ENCODE peak calls at places on chromosome 21, in nine cellular contexts. One of them, this sample, is unnamed.
A peak's percentile ranks its signal among the peaks of the same experiment; 100 is the strongest.

GRCh38 chr21:37219766-37220432 is 47.2 kb downstream of the VPS26C start:
- DNase-seq in upper lobe of right lung: no peak
- DNase-seq in esophagus muscularis mucosa: no peak
- DNase-seq in uterus: no peak
- DNase-seq in BE2C: no peak
- DNase-seq in heart right ventricle: no peak
- DNase-seq in colonic mucosa: no peak
- DNase-seq in SJSA1: no peak
- DNase-seq in adrenal gland: no peak
- DNase-seq in this sample: no peak

GRCh38 chr21:23452384-23453083 is 2154.7 kb downstream of the MRPL39 start:
- DNase-seq in esophagus muscularis mucosa: no peak
- DNase-seq in upper lobe of right lung: peak; percentile 50
- DNase-seq in uterus: no peak
- DNase-seq in heart right ventricle: no peak
- DNase-seq in adrenal gland: peak; percentile 23
- DNase-seq in colonic mucosa: no peak
- DNase-seq in BE2C: peak; percentile 94
- DNase-seq in SJSA1: no peak
- DNase-seq in this sample: peak; percentile 52

GRCh38 chr21:27190601-27191000 is 223.7 kb upstream of the ADAMTS5 start:
- DNase-seq in heart right ventricle: no peak
- DNase-seq in uterus: no peak
- DNase-seq in adrenal gland: no peak
- DNase-seq in SJSA1: no peak
- DNase-seq in esophagus muscularis mucosa: no peak
- DNase-seq in upper lobe of right lung: no peak
- DNase-seq in BE2C: peak; percentile 43
- DNase-seq in colonic mucosa: no peak
- DNase-seq in this sample: no peak

GRCh38 chr21:42161957-42162681 is 56.8 kb upstream of the ABCG1 start:
- DNase-seq in adrenal gland: no peak
- DNase-seq in uterus: no peak
- DNase-seq in heart right ventricle: no peak
- DNase-seq in colonic mucosa: no peak
- DNase-seq in SJSA1: no peak
- DNase-seq in upper lobe of right lung: peak; percentile 54
- DNase-seq in BE2C: no peak
- DNase-seq in esophagus muscularis mucosa: no peak
- DNase-seq in this sample: no peak

GRCh38 chr21:31714741-31715365 is 17.1 kb downstream of the SCAF4 start:
- DNase-seq in uterus: no peak
- DNase-seq in BE2C: no peak
- DNase-seq in heart right ventricle: no peak
- DNase-seq in esophagus muscularis mucosa: no peak
- DNase-seq in colonic mucosa: no peak
- DNase-seq in SJSA1: no peak
- DNase-seq in upper lobe of right lung: no peak
- DNase-seq in adrenal gland: no peak
- DNase-seq in this sample: no peak

GRCh38 chr21:31607791-31608190 is 51.7 kb upstream of the SOD1 start:
- DNase-seq in uterus: no peak
- DNase-seq in esophagus muscularis mucosa: no peak
- DNase-seq in upper lobe of right lung: no peak
- DNase-seq in heart right ventricle: no peak
- DNase-seq in adrenal gland: no peak
- DNase-seq in SJSA1: no peak
- DNase-seq in BE2C: no peak
- DNase-seq in colonic mucosa: no peak
- DNase-seq in this sample: no peak

GRCh38 chr21:46121286-46122221 is 23.6 kb downstream of the COL6A2 start:
- DNase-seq in upper lobe of right lung: peak; percentile 58
- DNase-seq in SJSA1: no peak
- DNase-seq in colonic mucosa: no peak
- DNase-seq in BE2C: peak; percentile 6
- DNase-seq in adrenal gland: no peak
- DNase-seq in uterus: peak; percentile 17
- DNase-seq in esophagus muscularis mucosa: no peak
- DNase-seq in heart right ventricle: peak; percentile 13
- DNase-seq in this sample: no peak

GRCh38 chr21:41858466-41859296 is 20.5 kb downstream of the PRDM15 start:
- DNase-seq in BE2C: no peak
- DNase-seq in colonic mucosa: no peak
- DNase-seq in heart right ventricle: no peak
- DNase-seq in esophagus muscularis mucosa: no peak
- DNase-seq in SJSA1: no peak
- DNase-seq in upper lobe of right lung: peak; percentile 56
- DNase-seq in uterus: no peak
- DNase-seq in adrenal gland: no peak
- DNase-seq in this sample: no peak

GRCh38 chr21:34986561-34987533 is 62.3 kb downstream of the RUNX1 start:
- DNase-seq in SJSA1: peak; percentile 64
- DNase-seq in heart right ventricle: no peak
- DNase-seq in adrenal gland: no peak
- DNase-seq in upper lobe of right lung: no peak
- DNase-seq in colonic mucosa: no peak
- DNase-seq in uterus: no peak
- DNase-seq in esophagus muscularis mucosa: no peak
- DNase-seq in BE2C: no peak
- DNase-seq in this sample: no peak
- H3K4me1 ChIP-seq in SJSA1: peaks cover 71% of the 10 kb centered on the region
- H3K4me1 ChIP-seq in heart right ventricle: no peaks in the 10 kb centered on the region
- H3K4me1 ChIP-seq in adrenal gland: no peaks in the 10 kb centered on the region
- H3K4me1 ChIP-seq in upper lobe of right lung: no peaks in the 10 kb centered on the region
- H3K4me1 ChIP-seq in colonic mucosa: no peaks in the 10 kb centered on the region
- H3K4me1 ChIP-seq in uterus: no peaks in the 10 kb centered on the region
- H3K4me1 ChIP-seq in esophagus muscularis mucosa: no peaks in the 10 kb centered on the region
- H3K4me1 ChIP-seq in BE2C: no peaks in the 10 kb centered on the region
- H3K4me1 ChIP-seq in this sample: no peaks in the 10 kb centered on the region

GRCh38 chr21:44010429-44010828 is 1.7 kb upstream of the TRAPPC10 start:
- DNase-seq in uterus: no peak
- DNase-seq in SJSA1: no peak
- DNase-seq in heart right ventricle: no peak
- DNase-seq in adrenal gland: no peak
- DNase-seq in BE2C: no peak
- DNase-seq in colonic mucosa: no peak
- DNase-seq in upper lobe of right lung: no peak
- DNase-seq in esophagus muscularis mucosa: no peak
- DNase-seq in this sample: no peak

GRCh38 chr21:44011123-44011773 is 861 bp upstream of the TRAPPC10 start:
- DNase-seq in esophagus muscularis mucosa: no peak
- DNase-seq in SJSA1: no peak
- DNase-seq in adrenal gland: no peak
- DNase-seq in BE2C: no peak
- DNase-seq in colonic mucosa: no peak
- DNase-seq in uterus: peak; percentile 42
- DNase-seq in heart right ventricle: no peak
- DNase-seq in upper lobe of right lung: no peak
- DNase-seq in this sample: no peak

GRCh38 chr21:44013380-44014088 is 1.4 kb downstream of the TRAPPC10 start:
- DNase-seq in colonic mucosa: peak; percentile 34
- DNase-seq in BE2C: peak; percentile 62
- DNase-seq in adrenal gland: peak; percentile 14
- DNase-seq in heart right ventricle: no peak
- DNase-seq in uterus: no peak
- DNase-seq in upper lobe of right lung: no peak
- DNase-seq in esophagus muscularis mucosa: no peak
- DNase-seq in SJSA1: peak; percentile 10
- DNase-seq in this sample: no peak

GRCh38 chr21:44012474-44013379 is 618 bp downstream of the TRAPPC10 start:
- DNase-seq in colonic mucosa: peak; percentile 85
- DNase-seq in adrenal gland: peak; percentile 64
- DNase-seq in SJSA1: peak; percentile 41
- DNase-seq in upper lobe of right lung: peak; percentile 90
- DNase-seq in esophagus muscularis mucosa: no peak
- DNase-seq in heart right ventricle: peak; percentile 73
- DNase-seq in BE2C: peak; percentile 63
- DNase-seq in uterus: peak; percentile 41
- DNase-seq in this sample: peak; percentile 56

DNA sequence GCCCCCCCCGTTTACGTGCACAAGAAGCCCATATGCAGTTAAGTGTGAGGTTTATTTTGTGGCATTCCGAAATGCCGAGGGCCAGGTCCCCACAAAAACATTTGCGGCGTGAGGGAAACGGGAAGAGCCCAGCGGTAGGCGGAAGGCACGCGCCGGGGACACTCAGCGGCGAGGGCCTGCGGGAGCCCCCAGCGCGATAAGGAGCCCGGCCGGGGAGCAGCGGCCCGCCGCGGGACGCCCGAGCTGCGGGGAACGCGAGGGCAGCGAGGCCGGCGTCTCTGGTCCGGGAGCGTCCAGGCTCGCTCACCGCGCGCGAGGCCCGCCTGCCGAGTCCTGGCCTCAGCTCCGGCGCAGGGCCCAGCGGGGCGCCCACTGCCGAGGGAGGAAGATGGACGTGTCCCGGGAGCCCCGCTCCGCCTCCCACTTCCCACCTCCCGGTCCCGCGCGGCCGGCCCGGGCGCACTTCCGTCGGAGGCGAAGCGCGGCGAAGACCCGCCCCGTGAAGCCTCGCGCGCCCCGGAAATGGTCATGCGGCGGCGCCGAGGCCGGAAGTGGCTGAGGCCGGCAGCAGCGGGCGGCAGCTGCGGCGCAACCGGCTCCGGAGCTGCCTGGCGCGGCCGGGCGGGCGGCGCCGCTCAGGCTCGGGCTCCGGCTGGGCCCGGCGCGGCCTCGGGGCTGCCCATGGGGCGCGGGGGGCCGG is at the start of gene TRAPPC10:
- DNase-seq in BE2C: peak; percentile 89
- DNase-seq in adrenal gland: peak; percentile 86
- DNase-seq in colonic mucosa: peak; percentile 85
- DNase-seq in upper lobe of right lung: peak; percentile 93
- DNase-seq in heart right ventricle: peak; percentile 88
- DNase-seq in SJSA1: peak; percentile 82
- DNase-seq in esophagus muscularis mucosa: peak; percentile 93
- DNase-seq in uterus: peak; percentile 75
- DNase-seq in this sample: peak; percentile 82
- H3K4me1 ChIP-seq in BE2C: no peaks in the 10 kb centered on the region
- H3K4me1 ChIP-seq in adrenal gland: peaks cover 17% of the 10 kb centered on the region
- H3K4me1 ChIP-seq in colonic mucosa: peaks cover 14% of the 10 kb centered on the region
- H3K4me1 ChIP-seq in upper lobe of right lung: peaks cover 30% of the 10 kb centered on the region
- H3K4me1 ChIP-seq in heart right ventricle: peaks cover 24% of the 10 kb centered on the region
- H3K4me1 ChIP-seq in SJSA1: peaks cover 22% of the 10 kb centered on the region
- H3K4me1 ChIP-seq in esophagus muscularis mucosa: peaks cover 32% of the 10 kb centered on the region
- H3K4me1 ChIP-seq in uterus: peaks cover 9% of the 10 kb centered on the region
- H3K4me1 ChIP-seq in this sample: peaks cover 27% of the 10 kb centered on the region

DNA sequence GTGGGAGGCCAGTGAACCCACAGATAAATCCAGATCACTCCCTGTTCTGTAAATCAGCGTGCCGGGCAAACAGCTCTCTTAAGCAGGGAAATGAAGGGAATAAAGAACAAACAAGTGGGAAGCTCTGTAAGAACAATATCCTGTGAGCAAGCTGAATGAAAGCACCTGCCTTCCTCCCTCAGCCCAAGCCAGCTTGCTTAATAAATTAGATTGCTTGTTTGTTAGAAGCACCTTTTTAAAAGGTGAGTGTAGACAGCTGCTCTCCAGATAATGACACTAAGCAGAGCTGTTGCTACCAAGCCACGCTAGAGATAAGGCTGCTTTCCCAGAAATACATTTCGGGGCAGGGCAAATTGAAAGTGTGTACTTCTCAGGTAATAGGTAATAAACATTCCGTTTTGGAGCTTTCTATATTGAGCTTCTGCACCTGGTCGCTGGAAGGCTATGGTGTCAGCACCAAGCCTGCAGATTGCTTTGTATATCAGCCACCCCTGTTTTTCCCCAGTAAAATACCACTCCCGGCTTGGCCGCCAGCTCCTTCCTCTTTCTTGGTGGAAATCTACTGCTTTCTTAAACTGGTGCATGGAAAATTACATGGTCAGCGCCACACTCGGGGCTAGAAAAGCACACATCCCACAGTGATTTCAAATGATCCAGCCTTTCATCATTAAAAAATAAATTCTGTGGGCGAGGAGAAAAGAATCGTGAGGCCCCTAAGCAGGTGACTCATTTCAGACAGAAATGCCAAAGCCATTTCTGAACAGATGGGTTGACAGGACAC is 151.3 kb downstream of the ETS2 start:
- DNase-seq in SJSA1: peak; percentile 14
- DNase-seq in upper lobe of right lung: no peak
- DNase-seq in adrenal gland: no peak
- DNase-seq in colonic mucosa: peak; percentile 68
- DNase-seq in BE2C: no peak
- DNase-seq in heart right ventricle: no peak
- DNase-seq in esophagus muscularis mucosa: no peak
- DNase-seq in uterus: peak; percentile 89
- DNase-seq in this sample: no peak
- H3K4me1 ChIP-seq in SJSA1: peaks cover 41% of the 10 kb centered on the region
- H3K4me1 ChIP-seq in upper lobe of right lung: peaks cover 13% of the 10 kb centered on the region
- H3K4me1 ChIP-seq in adrenal gland: no peaks in the 10 kb centered on the region
- H3K4me1 ChIP-seq in colonic mucosa: peaks cover 23% of the 10 kb centered on the region
- H3K4me1 ChIP-seq in BE2C: peaks cover 5% of the 10 kb centered on the region
- H3K4me1 ChIP-seq in heart right ventricle: peaks cover 12% of the 10 kb centered on the region
- H3K4me1 ChIP-seq in esophagus muscularis mucosa: peaks cover 31% of the 10 kb centered on the region
- H3K4me1 ChIP-seq in uterus: peaks cover 6% of the 10 kb centered on the region
- H3K4me1 ChIP-seq in this sample: peaks cover 33% of the 10 kb centered on the region

GRCh38 chr21:44867999-44868700 is 5.3 kb downstream of the PTTG1IP start:
- DNase-seq in upper lobe of right lung: peak; percentile 40
- DNase-seq in SJSA1: no peak
- DNase-seq in BE2C: no peak
- DNase-seq in colonic mucosa: no peak
- DNase-seq in adrenal gland: peak; percentile 42
- DNase-seq in heart right ventricle: peak; percentile 7
- DNase-seq in uterus: no peak
- DNase-seq in esophagus muscularis mucosa: no peak
- DNase-seq in this sample: no peak

GRCh38 chr21:44866780-44867179 is 6.7 kb downstream of the PTTG1IP start:
- DNase-seq in colonic mucosa: no peak
- DNase-seq in esophagus muscularis mucosa: no peak
- DNase-seq in uterus: no peak
- DNase-seq in SJSA1: peak; percentile 68
- DNase-seq in upper lobe of right lung: peak; percentile 27
- DNase-seq in BE2C: no peak
- DNase-seq in adrenal gland: no peak
- DNase-seq in heart right ventricle: peak; percentile 10
- DNase-seq in this sample: no peak

GRCh38 chr21:44867464-44867863 is 6.0 kb downstream of the PTTG1IP start:
- DNase-seq in uterus: no peak
- DNase-seq in heart right ventricle: peak; percentile 4
- DNase-seq in SJSA1: no peak
- DNase-seq in adrenal gland: no peak
- DNase-seq in upper lobe of right lung: peak; percentile 42
- DNase-seq in BE2C: no peak
- DNase-seq in colonic mucosa: no peak
- DNase-seq in esophagus muscularis mucosa: no peak
- DNase-seq in this sample: no peak

GRCh38 chr21:44869860-44870747 is 3.4 kb downstream of the PTTG1IP start:
- DNase-seq in colonic mucosa: no peak
- DNase-seq in heart right ventricle: peak; percentile 12
- DNase-seq in BE2C: no peak
- DNase-seq in adrenal gland: peak; percentile 91
- DNase-seq in SJSA1: peak; percentile 98
- DNase-seq in uterus: peak; percentile 79
- DNase-seq in upper lobe of right lung: peak; percentile 52
- DNase-seq in esophagus muscularis mucosa: no peak
- DNase-seq in this sample: peak; percentile 61

DNA sequence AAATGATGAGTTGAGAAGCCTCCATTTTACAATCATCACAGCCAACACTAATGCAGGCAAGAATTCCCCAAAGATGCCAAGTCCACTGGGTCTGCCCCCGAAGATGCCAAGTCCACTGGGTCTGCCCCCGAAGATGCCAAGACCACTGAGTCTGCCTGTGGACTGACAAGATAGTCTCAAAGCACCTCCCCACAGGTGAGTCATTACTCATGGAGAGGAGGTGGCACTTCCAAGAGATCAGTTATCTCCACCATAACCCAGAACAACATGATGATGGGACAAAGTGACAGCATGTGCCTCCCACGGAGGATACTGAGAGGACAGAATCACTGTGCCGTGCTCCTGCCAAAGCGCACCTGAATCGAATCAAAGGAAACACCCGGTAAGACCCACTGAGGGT is 4.8 kb downstream of the PTTG1IP start:
- DNase-seq in adrenal gland: no peak
- DNase-seq in SJSA1: no peak
- DNase-seq in uterus: no peak
- DNase-seq in BE2C: no peak
- DNase-seq in upper lobe of right lung: peak; percentile 8
- DNase-seq in heart right ventricle: peak; percentile 2
- DNase-seq in esophagus muscularis mucosa: no peak
- DNase-seq in colonic mucosa: no peak
- DNase-seq in this sample: no peak
- H3K4me1 ChIP-seq in adrenal gland: peaks cover 53% of the 10 kb centered on the region
- H3K4me1 ChIP-seq in SJSA1: peaks cover 63% of the 10 kb centered on the region
- H3K4me1 ChIP-seq in uterus: peaks cover 15% of the 10 kb centered on the region
- H3K4me1 ChIP-seq in BE2C: peaks cover 7% of the 10 kb centered on the region
- H3K4me1 ChIP-seq in upper lobe of right lung: peaks cover 69% of the 10 kb centered on the region
- H3K4me1 ChIP-seq in heart right ventricle: peaks cover 66% of the 10 kb centered on the region
- H3K4me1 ChIP-seq in esophagus muscularis mucosa: peaks cover 64% of the 10 kb centered on the region
- H3K4me1 ChIP-seq in colonic mucosa: peaks cover 13% of the 10 kb centered on the region
- H3K4me1 ChIP-seq in this sample: peaks cover 49% of the 10 kb centered on the region

This sample was measured in body of pancreas.